ENCODE peak calls at places on chromosomes 2 and 18, in eight cellular contexts. N is cardiac muscle cell, O is neural progenitor cell, Y is heart left ventricle, A is PC-3, K is body of pancreas, L is kidney, Z is uterus. X is an unnamed sample.

GRCh38 chr2:102977462-102977861 is 215.6 kb downstream of the TMEM182 start:
- DNase-seq in N (no peak), O (no peak), Y (no peak), A (no peak), K (no peak), L (no peak), Z (no peak), X (no peak)

GRCh38 chr2:6352906-6353515 is 512.7 kb downstream of the CMPK2 start:
- DNase-seq in N (no peak), O (peak; percentile 72), Y (peak; percentile 26), A (peak; percentile 48), K (peak; percentile 73), L (no peak), Z (no peak), X (no peak)

GRCh38 chr18:56168049-56168781 is 470.2 kb downstream of the TXNL1 start:
- DNase-seq in N (peak; percentile 59), O (peak; percentile 29), Y (no peak), A (peak; percentile 92), K (peak; percentile 52), L (no peak), Z (no peak), X (peak; percentile 69)

GRCh38 chr2:203891474-203891873 is 23.9 kb downstream of the CTLA4 start:
- DNase-seq in N (peak; percentile 19), O (no peak), Y (no peak), A (no peak), K (no peak), L (no peak), Z (no peak), X (peak; percentile 68)

GRCh38 chr18:59705145-59705544 is 7.9 kb upstream of the CCBE1 start:
- DNase-seq in N (peak; percentile 53), O (no peak), Y (no peak), A (no peak), K (no peak), L (no peak), Z (no peak), X (no peak)

GRCh38 chr2:174023591-174024523 is 58.7 kb upstream of the SP3 start:
- DNase-seq in N (peak; percentile 96), O (peak; percentile 71), Y (peak; percentile 52), A (peak; percentile 91), K (peak; percentile 22), L (no peak), Z (peak; percentile 59), X (peak; percentile 99)

GRCh38 chr2:24832526-24832925 is 39.3 kb downstream of the CENPO start:
- DNase-seq in N (no peak), O (peak; percentile 23), Y (no peak), A (no peak), K (no peak), L (peak; percentile 51), Z (no peak), X (no peak)

GRCh38 chr18:35239314-35239713 is 1.5 kb upstream of the ZNF397 start:
- DNase-seq in N (no peak), O (no peak), Y (no peak), A (no peak), K (no peak), L (no peak), Z (no peak), X (no peak)

GRCh38 chr2:19818543-19818942 is 83.2 kb downstream of the TTC32 start:
- DNase-seq in N (no peak), O (no peak), Y (no peak), A (no peak), K (no peak), L (no peak), Z (no peak), X (no peak)

GRCh38 chr18:48750485-48751175 is 200.1 kb downstream of the SMAD7 start:
- DNase-seq in N (peak; percentile 79), O (no peak), Y (peak; percentile 61), A (no peak), K (no peak), L (peak; percentile 57), Z (no peak), X (no peak)

GRCh38 chr2:159140070-159140774 is 146.3 kb downstream of the WDSUB1 start:
- DNase-seq in N (peak; percentile 70), O (no peak), Y (no peak), A (peak; percentile 15), K (no peak), L (no peak), Z (no peak), X (peak; percentile 85)

GRCh38 chr2:9844036-9844483 is 786 bp downstream of the TAF1B start:
- DNase-seq in N (peak; percentile 48), O (peak; percentile 25), Y (no peak), A (peak; percentile 40), K (no peak), L (no peak), Z (no peak), X (no peak)

GRCh38 chr18:25164211-25164836 is 187.6 kb downstream of the ZNF521 start:
- DNase-seq in N (no peak), O (no peak), Y (no peak), A (no peak), K (no peak), L (no peak), Z (no peak), X (no peak)

GRCh38 chr2:28163028-28163427 is 229.6 kb upstream of the FOSL2 start:
- DNase-seq in N (no peak), O (no peak), Y (no peak), A (no peak), K (peak; percentile 12), L (no peak), Z (no peak), X (no peak)

GRCh38 chr18:5964996-5965395 is 69.7 kb upstream of the TMEM200C start:
- DNase-seq in N (no peak), O (peak; percentile 70), Y (no peak), A (no peak), K (no peak), L (no peak), Z (no peak), X (no peak)

GRCh38 chr2:167438206-167438605 is 549.9 kb downstream of the XIRP2 start:
- DNase-seq in N (peak; percentile 24), O (no peak), Y (no peak), A (peak; percentile 82), K (no peak), L (no peak), Z (no peak), X (peak; percentile 69)

GRCh38 chr2:156687715-156688114 is 251.5 kb downstream of the GPD2 start:
- DNase-seq in N (peak; percentile 22), O (no peak), Y (no peak), A (peak; percentile 43), K (no peak), L (no peak), Z (no peak), X (peak; percentile 55)

GRCh38 chr2:201909348-201909747 is 103.0 kb downstream of the CDK15 start:
- DNase-seq in N (peak; percentile 40), O (no peak), Y (no peak), A (peak; percentile 34), K (no peak), L (no peak), Z (no peak), X (peak; percentile 43)

GRCh38 chr2:157620956-157621355 is 7.7 kb downstream of the ACVR1C start:
- DNase-seq in N (no peak), O (no peak), Y (no peak), A (no peak), K (no peak), L (no peak), Z (no peak), X (peak; percentile 23)

GRCh38 chr2:109386004-109386695 is 227.6 kb downstream of the SEPTIN10 start:
- DNase-seq in N (no peak), O (peak; percentile 72), Y (no peak), A (no peak), K (no peak), L (peak; percentile 18), Z (no peak), X (no peak)

GRCh38 chr2:233764264-233764663 is 4.2 kb downstream of the UGT1A1 start:
- DNase-seq in N (peak; percentile 81), O (no peak), Y (no peak), A (peak; percentile 65), K (no peak), L (no peak), Z (no peak), X (peak; percentile 68)

GRCh38 chr2:39874236-39874635 is 95.2 kb upstream of the THUMPD2 start:
- DNase-seq in N (no peak), O (no peak), Y (no peak), A (no peak), K (no peak), L (no peak), Z (no peak), X (peak; percentile 36)

GRCh38 chr2:39873586-39873985 is 94.5 kb upstream of the THUMPD2 start:
- DNase-seq in N (no peak), O (no peak), Y (no peak), A (no peak), K (no peak), L (no peak), Z (no peak), X (no peak)

GRCh38 chr2:39871291-39871761 is 92.3 kb upstream of the THUMPD2 start:
- DNase-seq in N (peak; percentile 84), O (peak; percentile 6), Y (no peak), A (peak; percentile 89), K (no peak), L (no peak), Z (no peak), X (peak; percentile 89)

GRCh38 chr2:39872748-39873147 is 93.7 kb upstream of the THUMPD2 start:
- DNase-seq in N (no peak), O (no peak), Y (no peak), A (no peak), K (no peak), L (no peak), Z (no peak), X (no peak)

GRCh38 chr2:39870871-39871270 is 91.8 kb upstream of the THUMPD2 start:
- DNase-seq in N (no peak), O (no peak), Y (no peak), A (no peak), K (no peak), L (no peak), Z (no peak), X (no peak)
- H3K4me3 ChIP-seq in N (no peak overlapping the region), O (no peak overlapping the region), Y (no peak overlapping the region), A (no peak overlapping the region), K (no peak overlapping the region), L (no peak overlapping the region), Z (no peak overlapping the region), X (no peak overlapping the region)

DNA sequence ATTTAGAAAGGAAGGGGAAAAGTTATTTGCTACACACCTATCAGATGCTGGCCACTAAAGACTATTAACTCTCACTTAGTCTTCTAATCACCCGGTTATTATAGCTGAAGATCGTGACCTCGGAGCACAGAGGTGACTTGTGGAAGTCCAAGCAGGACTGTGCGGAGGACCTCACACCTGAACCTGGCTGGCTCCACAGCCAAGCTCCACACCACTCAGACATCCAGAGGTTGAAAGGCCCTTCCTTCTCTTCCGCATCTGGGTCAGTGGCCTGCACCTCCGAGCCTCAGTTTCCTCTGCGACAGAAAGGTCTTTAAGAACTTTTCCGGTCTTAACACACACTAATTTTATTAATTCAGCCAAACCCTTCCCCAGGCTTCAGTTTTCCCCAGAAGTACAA is 57.9 kb downstream of the TNS1 start:
- DNase-seq in N (no peak), O (no peak), Y (peak; percentile 13), A (no peak), K (no peak), L (no peak), Z (no peak), X (no peak)
- TF ChIP-seq CTCF in N (no peak), O (no peak), Y (no peak), A (no peak), K (no peak), L (no peak), Z (no peak), X (no peak)

GRCh38 chr2:15630121-15630957 is 38.7 kb downstream of the DDX1 start:
- DNase-seq in N (no peak), O (no peak), Y (no peak), A (no peak), K (no peak), L (no peak), Z (no peak), X (no peak)
- H3K36me3 ChIP-seq in N (peaks cover 43% of the 10 kb centered on the region), O (peaks cover 34% of the 10 kb centered on the region), Y (peaks cover 29% of the 10 kb centered on the region), A (peaks cover 72% of the 10 kb centered on the region), K (peaks cover 18% of the 10 kb centered on the region), L (peaks cover 24% of the 10 kb centered on the region), Z (no peaks in the 10 kb centered on the region), X (peaks cover 10% of the 10 kb centered on the region)

GRCh38 chr18:63253018-63253417 is 66.6 kb downstream of the BCL2 start:
- DNase-seq in N (no peak), O (no peak), Y (no peak), A (no peak), K (no peak), L (no peak), Z (no peak), X (no peak)
- H3K4me3 ChIP-seq in N (no peak overlapping the region), O (no peak overlapping the region), Y (no peak overlapping the region), A (no peak overlapping the region), K (no peak overlapping the region), L (no peak overlapping the region), Z (no peak overlapping the region), X (no peak overlapping the region)

X was measured in bronchial epithelial cell.